ENCODE peak calls at places on chromosomes 13 and 19, in nine cellular contexts. C is anterior cingulate cortex; A is H7; H is cardiac muscle cell; O is ascending aorta; R is fibroblast of mammary gland; P is activated naive CD4-positive, alpha-beta T cell treated with Interleukin-2 at 50 U/mL for 16 hours; U is non-pigmented ciliary epithelial cell; B is COR-L47. N is an unnamed sample.
A peak's percentile ranks its signal among the peaks of the same experiment; 100 is the strongest.

GRCh38 chr19:947707-948533 is 22.1 kb downstream of the ARID3A start:
- DNase-seq in C (peak; percentile 27), A (no peak), H (no peak), O (peak; percentile 81), R (no peak), P (no peak), U (no peak), B (no peak), N (no peak)

GRCh38 chr19:15129856-15130580 is 22.8 kb downstream of the SYDE1 start:
- DNase-seq in C (no peak), A (no peak), H (no peak), O (no peak), R (no peak), P (peak; percentile 41), U (no peak), B (no peak), N (peak; percentile 66)

GRCh38 chr13:50127017-50127725 is 111.9 kb downstream of the KCNRG start:
- DNase-seq in C (no peak), A (peak; percentile 76), H (peak; percentile 76), O (peak; percentile 69), R (peak; percentile 43), P (peak; percentile 74), U (no peak), B (no peak), N (peak; percentile 22)

GRCh38 chr13:47249296-47249695 is 352.4 kb upstream of the HTR2A start:
- DNase-seq in C (no peak), A (no peak), H (no peak), O (no peak), R (peak; percentile 89), P (no peak), U (no peak), B (no peak), N (no peak)

GRCh38 chr19:7857727-7858701 is 16.2 kb downstream of the PRR36 start:
- DNase-seq in C (no peak), A (peak; percentile 97), H (no peak), O (no peak), R (no peak), P (no peak), U (no peak), B (no peak), N (no peak)

GRCh38 chr19:6536138-6536671 is 5.4 kb downstream of the TNFSF9 start:
- DNase-seq in C (no peak), A (peak; percentile 94), H (peak; percentile 33), O (peak; percentile 80), R (peak; percentile 41), P (peak; percentile 83), U (no peak), B (peak; percentile 3), N (peak; percentile 50)

GRCh38 chr19:18768997-18769891 is 21.9 kb downstream of the COMP start:
- DNase-seq in C (no peak), A (no peak), H (no peak), O (no peak), R (no peak), P (no peak), U (no peak), B (peak; percentile 22), N (no peak)

GRCh38 chr19:35471946-35472345 is 18.3 kb downstream of the KRTDAP start:
- DNase-seq in C (no peak), A (no peak), H (no peak), O (no peak), R (no peak), P (no peak), U (no peak), B (no peak), N (no peak)

GRCh38 chr19:1736280-1736679 is 17.0 kb upstream of the ONECUT3 start:
- DNase-seq in C (no peak), A (no peak), H (no peak), O (no peak), R (no peak), P (no peak), U (no peak), B (no peak), N (no peak)

GRCh38 chr19:31013391-31013975 is 335.8 kb downstream of the TSHZ3 start:
- DNase-seq in C (no peak), A (no peak), H (no peak), O (no peak), R (no peak), P (no peak), U (no peak), B (no peak), N (no peak)

GRCh38 chr13:52845766-52846566 is 2.5 kb downstream of the PCDH8 start:
- DNase-seq in C (no peak), A (peak; percentile 90), H (peak; percentile 32), O (no peak), R (no peak), P (peak; percentile 7), U (no peak), B (peak; percentile 59), N (no peak)

GRCh38 chr19:40147693-40148347 is 43.4 kb upstream of the MAP3K10 start:
- DNase-seq in C (no peak), A (no peak), H (peak; percentile 76), O (peak; percentile 71), R (peak; percentile 80), P (no peak), U (peak; percentile 34), B (no peak), N (peak; percentile 75)

GRCh38 chr13:91347996-91348905 is 764 bp downstream of the MIR17HG start:
- DNase-seq in C (peak; percentile 49), A (peak; percentile 50), H (peak; percentile 34), O (peak; percentile 70), R (no peak), P (peak; percentile 77), U (no peak), B (no peak), N (no peak)

GRCh38 chr13:30907167-30907761 is 1.2 kb downstream of the MEDAG start:
- DNase-seq in C (no peak), A (no peak), H (peak; percentile 65), O (peak; percentile 75), R (peak; percentile 61), P (no peak), U (no peak), B (no peak), N (no peak)

GRCh38 chr13:113840541-113841354 is 23.1 kb downstream of the GAS6 start:
- DNase-seq in C (peak; percentile 60), A (no peak), H (no peak), O (no peak), R (no peak), P (no peak), U (no peak), B (no peak), N (no peak)

GRCh38 chr13:102825921-102826706 is 19.7 kb upstream of the ERCC5 start:
- DNase-seq in C (no peak), A (peak; percentile 13), H (peak; percentile 95), O (no peak), R (peak; percentile 96), P (no peak), U (peak; percentile 85), B (no peak), N (peak; percentile 94)